ENCODE peak calls at places on chromosome 18, in ten cellular contexts. X, Y, R, O, L, D, N, V, A and U are unnamed samples.

GRCh38 chr18:2480536-2480935 is 90.8 kb downstream of the METTL4 start:
- DNase-seq in X (no peak), Y (no peak), R (no peak), O (no peak), L (no peak), D (no peak), N (no peak), V (no peak), A (no peak), U (no peak)

GRCh38 chr18:4063545-4063944 is 391.6 kb downstream of the DLGAP1 start:
- DNase-seq in X (no peak), Y (no peak), R (no peak), O (no peak), L (no peak), D (no peak), N (no peak), V (no peak), A (no peak), U (no peak)

GRCh38 chr18:45554070-45554767 is 61.1 kb upstream of the SLC14A2 start:
- DNase-seq in X (no peak), Y (no peak), R (no peak), O (no peak), L (peak; percentile 42), D (no peak), N (no peak), V (no peak), A (no peak), U (no peak)

GRCh38 chr18:32200766-32201165 is 10.9 kb downstream of the MEP1B start:
- DNase-seq in X (no peak), Y (peak; percentile 17), R (no peak), O (peak; percentile 10), L (no peak), D (no peak), N (no peak), V (no peak), A (no peak), U (no peak)

GRCh38 chr18:22124970-22125369 is 44.4 kb upstream of the GATA6 start:
- DNase-seq in X (no peak), Y (no peak), R (no peak), O (no peak), L (no peak), D (no peak), N (no peak), V (no peak), A (no peak), U (no peak)

GRCh38 chr18:51621103-51621969 is 423.9 kb upstream of the MEX3C start:
- DNase-seq in X (peak; percentile 75), Y (peak; percentile 37), R (peak; percentile 55), O (peak; percentile 85), L (peak; percentile 39), D (peak; percentile 27), N (peak; percentile 3), V (no peak), A (no peak), U (peak; percentile 57)

GRCh38 chr18:55489034-55489741 is 98.8 kb downstream of the TCF4 start:
- DNase-seq in X (no peak), Y (no peak), R (no peak), O (no peak), L (no peak), D (no peak), N (no peak), V (no peak), A (no peak), U (no peak)

GRCh38 chr18:71707400-71707799 is 836.7 kb downstream of the CBLN2 start:
- DNase-seq in X (no peak), Y (no peak), R (no peak), O (peak; percentile 11), L (no peak), D (no peak), N (no peak), V (no peak), A (no peak), U (no peak)

GRCh38 chr18:68436485-68436884 is 278.4 kb downstream of the TMX3 start:
- DNase-seq in X (peak; percentile 18), Y (no peak), R (no peak), O (peak; percentile 96), L (no peak), D (no peak), N (peak; percentile 84), V (no peak), A (no peak), U (no peak)

GRCh38 chr18:1053654-1054315 is 149.1 kb downstream of the ADCYAP1 start:
- DNase-seq in X (no peak), Y (no peak), R (no peak), O (no peak), L (no peak), D (no peak), N (no peak), V (no peak), A (no peak), U (no peak)

DNA sequence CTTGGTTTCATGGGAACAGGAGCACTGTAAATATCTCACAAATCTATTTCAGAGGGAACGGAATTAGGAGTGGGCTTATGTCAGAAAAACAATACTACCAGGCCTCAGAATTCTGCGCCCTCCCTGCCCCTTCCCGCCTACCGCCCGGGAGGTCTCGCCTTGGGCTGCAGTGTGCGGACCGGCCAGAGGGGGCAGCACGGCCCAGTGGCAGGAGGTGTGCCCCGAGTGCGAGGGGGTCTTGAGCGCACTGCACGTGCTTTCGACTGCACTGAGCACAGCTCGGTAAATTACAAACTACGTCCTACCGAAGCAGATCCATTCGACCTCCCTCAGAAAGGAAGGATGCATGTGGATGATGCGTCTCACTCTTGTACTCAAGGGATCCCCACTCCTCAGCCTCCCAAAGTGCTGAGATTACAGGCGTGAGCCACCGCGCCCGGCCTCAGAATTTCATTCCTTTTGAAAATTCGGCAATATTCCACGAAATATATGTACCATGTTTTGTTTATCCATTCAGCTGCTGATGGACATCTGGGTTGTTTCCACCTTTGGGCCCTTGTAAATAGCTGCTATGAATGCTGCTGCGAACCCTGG is 297.0 kb downstream of the BCL2 start:
- DNase-seq in X (peak; percentile 67), Y (no peak), R (no peak), O (peak; percentile 20), L (no peak), D (no peak), N (no peak), V (no peak), A (no peak), U (no peak)
- TF ChIP-seq CTCF in X (peak; percentile 75), Y (peak; percentile 16), R (peak; percentile 19), O (peak; percentile 56), L (peak; percentile 50), D (peak; percentile 44), N (peak; percentile 21), V (no peak), A (peak; percentile 47), U (peak; percentile 41)

GRCh38 chr18:49857708-49858107 is 44.4 kb upstream of the ACAA2 start:
- DNase-seq in X (no peak), Y (no peak), R (no peak), O (no peak), L (no peak), D (no peak), N (no peak), V (no peak), A (no peak), U (no peak)
- TF ChIP-seq CTCF in X (no peak), Y (no peak), R (no peak), O (no peak), L (no peak), D (no peak), N (peak; percentile 7), V (no peak), A (no peak), U (no peak)

DNA sequence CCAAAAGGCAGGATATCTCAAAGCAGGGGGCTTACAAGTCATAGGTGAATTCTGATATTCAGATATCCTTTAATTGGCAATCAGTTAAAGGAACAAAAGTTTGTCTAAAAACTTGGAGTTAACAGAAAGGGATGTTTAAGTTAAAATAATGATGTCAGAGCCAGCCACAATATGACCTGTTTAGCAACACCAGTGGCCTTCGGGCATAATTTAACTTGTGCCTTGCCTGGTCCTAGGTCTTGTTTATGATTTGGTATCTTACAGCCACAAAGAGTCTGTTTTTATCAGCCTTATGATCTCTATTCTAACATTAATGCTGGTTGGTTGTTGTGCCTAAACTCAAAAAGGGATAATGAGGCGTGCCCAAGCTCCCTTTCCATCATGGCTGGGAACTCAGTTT is 252.9 kb downstream of the RNF152 start:
- DNase-seq in X (no peak), Y (no peak), R (no peak), O (no peak), L (no peak), D (no peak), N (no peak), V (no peak), A (no peak), U (no peak)
- TF ChIP-seq CTCF in X (no peak), Y (no peak), R (no peak), O (no peak), L (no peak), D (no peak), N (no peak), V (no peak), A (no peak), U (no peak)

GRCh38 chr18:79935098-79935480 is 16.4 kb downstream of the SLC66A2 start:
- DNase-seq in X (no peak), Y (peak; percentile 5), R (no peak), O (no peak), L (no peak), D (no peak), N (no peak), V (no peak), A (no peak), U (no peak)

GRCh38 chr18:79935499-79935898 is 16.0 kb downstream of the SLC66A2 start:
- DNase-seq in X (no peak), Y (peak; percentile 5), R (no peak), O (no peak), L (no peak), D (no peak), N (no peak), V (no peak), A (no peak), U (no peak)

GRCh38 chr18:79933765-79934164 is 17.7 kb downstream of the SLC66A2 start:
- DNase-seq in X (no peak), Y (peak; percentile 71), R (no peak), O (no peak), L (no peak), D (no peak), N (peak; percentile 90), V (no peak), A (peak; percentile 46), U (no peak)

GRCh38 chr18:79935925-79936324 is 15.5 kb downstream of the SLC66A2 start:
- DNase-seq in X (no peak), Y (peak; percentile 4), R (no peak), O (no peak), L (no peak), D (no peak), N (no peak), V (no peak), A (no peak), U (no peak)

DNA sequence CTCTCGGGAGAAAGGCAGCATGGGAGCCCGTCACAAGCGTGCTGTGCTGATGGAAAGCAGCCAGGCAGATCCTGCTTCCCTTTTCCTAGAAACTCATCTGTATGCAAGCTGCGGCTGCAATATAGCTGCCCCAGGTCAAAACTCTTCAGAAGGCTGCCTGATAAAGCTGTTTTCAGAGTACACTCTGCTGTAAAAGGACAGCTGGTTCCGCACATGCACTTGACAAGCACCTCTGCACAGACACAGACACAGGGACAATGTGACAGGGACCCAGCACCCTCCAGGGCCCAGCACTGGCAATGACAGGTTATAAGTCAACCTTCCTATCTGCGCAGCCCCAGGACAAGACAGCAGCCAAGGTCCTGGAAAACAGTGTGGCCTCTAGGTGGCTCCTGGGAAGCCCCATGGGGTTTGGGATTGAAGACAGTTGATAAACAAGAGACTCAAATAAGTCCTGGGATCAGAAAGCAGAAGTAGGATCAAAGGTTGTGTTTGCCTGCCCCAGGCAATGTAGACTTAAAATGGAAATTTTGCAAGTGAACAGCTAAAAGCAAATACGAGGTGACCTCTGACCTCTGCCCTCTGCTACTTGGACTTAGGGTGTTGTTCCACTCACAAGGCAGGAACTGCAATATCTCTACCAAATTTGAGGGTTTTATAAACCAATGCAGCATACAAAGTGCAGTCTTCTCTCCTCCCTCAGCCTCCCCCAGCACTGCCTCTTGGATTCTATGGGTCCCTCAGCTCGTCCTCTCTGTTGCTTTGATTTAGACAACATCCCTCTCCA is 16.9 kb downstream of the SLC66A2 start:
- DNase-seq in X (no peak), Y (peak; percentile 62), R (no peak), O (no peak), L (peak; percentile 46), D (no peak), N (no peak), V (no peak), A (no peak), U (no peak)
- TF ChIP-seq CTCF in X (no peak), Y (peak; percentile 32), R (no peak), O (no peak), L (peak; percentile 40), D (no peak), N (no peak), V (no peak), A (no peak), U (no peak)